ENCODE peak calls at places on chromosomes 2 and 18, in eight cellular contexts. One of them, this sample, is unnamed.

GRCh38 chr2:235960716-235961640 is 207.2 kb downstream of the GBX2 start:
- DNase-seq in NT2/D1: no peak
- DNase-seq in upper lobe of right lung: no peak
- DNase-seq in heart right ventricle: no peak
- DNase-seq in adrenal gland: no peak
- DNase-seq in HCT116: no peak
- DNase-seq in T-helper 17 cell: no peak
- DNase-seq in right lobe of liver: no peak
- DNase-seq in this sample: no peak

GRCh38 chr2:1729264-1729663 is 15.1 kb downstream of the PXDN start:
- DNase-seq in T-helper 17 cell: no peak
- DNase-seq in adrenal gland: no peak
- DNase-seq in NT2/D1: no peak
- DNase-seq in HCT116: no peak
- DNase-seq in upper lobe of right lung: no peak
- DNase-seq in heart right ventricle: no peak
- DNase-seq in right lobe of liver: no peak
- DNase-seq in this sample: no peak

GRCh38 chr18:8260319-8260718 is 348.9 kb upstream of the RAB12 start:
- DNase-seq in T-helper 17 cell: no peak
- DNase-seq in right lobe of liver: no peak
- DNase-seq in heart right ventricle: no peak
- DNase-seq in NT2/D1: peak; percentile 11
- DNase-seq in upper lobe of right lung: no peak
- DNase-seq in HCT116: no peak
- DNase-seq in adrenal gland: no peak
- DNase-seq in this sample: no peak

GRCh38 chr2:63926800-63927199 is 85.1 kb downstream of the UGP2 start:
- DNase-seq in T-helper 17 cell: no peak
- DNase-seq in right lobe of liver: no peak
- DNase-seq in upper lobe of right lung: no peak
- DNase-seq in adrenal gland: no peak
- DNase-seq in heart right ventricle: no peak
- DNase-seq in NT2/D1: peak; percentile 35
- DNase-seq in HCT116: no peak
- DNase-seq in this sample: no peak

GRCh38 chr2:55923091-55923977 is at the start of gene EFEMP1:
- DNase-seq in HCT116: no peak
- DNase-seq in adrenal gland: no peak
- DNase-seq in heart right ventricle: peak; percentile 64
- DNase-seq in NT2/D1: peak; percentile 57
- DNase-seq in upper lobe of right lung: peak; percentile 91
- DNase-seq in T-helper 17 cell: no peak
- DNase-seq in right lobe of liver: peak; percentile 57
- DNase-seq in this sample: peak; percentile 82

GRCh38 chr2:54723300-54724149 is at the start of gene EML6:
- DNase-seq in heart right ventricle: peak; percentile 97
- DNase-seq in adrenal gland: peak; percentile 99
- DNase-seq in NT2/D1: peak; percentile 98
- DNase-seq in HCT116: peak; percentile 96
- DNase-seq in upper lobe of right lung: peak; percentile 99
- DNase-seq in T-helper 17 cell: peak; percentile 99
- DNase-seq in right lobe of liver: peak; percentile 99
- DNase-seq in this sample: peak; percentile 99

GRCh38 chr2:31205186-31205585 is 12.1 kb downstream of the CAPN14 start:
- DNase-seq in upper lobe of right lung: no peak
- DNase-seq in heart right ventricle: no peak
- DNase-seq in right lobe of liver: no peak
- DNase-seq in HCT116: no peak
- DNase-seq in T-helper 17 cell: no peak
- DNase-seq in adrenal gland: no peak
- DNase-seq in NT2/D1: no peak
- DNase-seq in this sample: no peak

GRCh38 chr18:35927431-35927830 is 45.0 kb upstream of the RMP24 start:
- DNase-seq in T-helper 17 cell: no peak
- DNase-seq in right lobe of liver: no peak
- DNase-seq in upper lobe of right lung: no peak
- DNase-seq in heart right ventricle: no peak
- DNase-seq in adrenal gland: no peak
- DNase-seq in HCT116: no peak
- DNase-seq in NT2/D1: no peak
- DNase-seq in this sample: no peak

GRCh38 chr2:85933753-85934594 is 45.2 kb upstream of the ST3GAL5 start:
- DNase-seq in T-helper 17 cell: no peak
- DNase-seq in right lobe of liver: no peak
- DNase-seq in heart right ventricle: no peak
- DNase-seq in NT2/D1: no peak
- DNase-seq in upper lobe of right lung: no peak
- DNase-seq in HCT116: no peak
- DNase-seq in adrenal gland: peak; percentile 81
- DNase-seq in this sample: no peak

GRCh38 chr18:36850527-36851201 is 21.7 kb downstream of the KIAA1328 start:
- DNase-seq in right lobe of liver: no peak
- DNase-seq in upper lobe of right lung: no peak
- DNase-seq in heart right ventricle: no peak
- DNase-seq in HCT116: peak; percentile 4
- DNase-seq in adrenal gland: peak; percentile 53
- DNase-seq in NT2/D1: no peak
- DNase-seq in T-helper 17 cell: no peak
- DNase-seq in this sample: no peak

GRCh38 chr2:689877-690510 is 12.8 kb upstream of the TMEM18 start:
- DNase-seq in adrenal gland: no peak
- DNase-seq in NT2/D1: no peak
- DNase-seq in upper lobe of right lung: no peak
- DNase-seq in T-helper 17 cell: no peak
- DNase-seq in right lobe of liver: no peak
- DNase-seq in HCT116: no peak
- DNase-seq in heart right ventricle: no peak
- DNase-seq in this sample: no peak

GRCh38 chr2:690799-691198 is 13.6 kb upstream of the TMEM18 start:
- DNase-seq in heart right ventricle: no peak
- DNase-seq in HCT116: no peak
- DNase-seq in right lobe of liver: no peak
- DNase-seq in upper lobe of right lung: no peak
- DNase-seq in adrenal gland: no peak
- DNase-seq in NT2/D1: no peak
- DNase-seq in T-helper 17 cell: no peak
- DNase-seq in this sample: no peak

GRCh38 chr2:688504-689076 is 11.4 kb upstream of the TMEM18 start:
- DNase-seq in HCT116: no peak
- DNase-seq in upper lobe of right lung: no peak
- DNase-seq in right lobe of liver: no peak
- DNase-seq in NT2/D1: no peak
- DNase-seq in T-helper 17 cell: no peak
- DNase-seq in adrenal gland: no peak
- DNase-seq in heart right ventricle: no peak
- DNase-seq in this sample: no peak

DNA sequence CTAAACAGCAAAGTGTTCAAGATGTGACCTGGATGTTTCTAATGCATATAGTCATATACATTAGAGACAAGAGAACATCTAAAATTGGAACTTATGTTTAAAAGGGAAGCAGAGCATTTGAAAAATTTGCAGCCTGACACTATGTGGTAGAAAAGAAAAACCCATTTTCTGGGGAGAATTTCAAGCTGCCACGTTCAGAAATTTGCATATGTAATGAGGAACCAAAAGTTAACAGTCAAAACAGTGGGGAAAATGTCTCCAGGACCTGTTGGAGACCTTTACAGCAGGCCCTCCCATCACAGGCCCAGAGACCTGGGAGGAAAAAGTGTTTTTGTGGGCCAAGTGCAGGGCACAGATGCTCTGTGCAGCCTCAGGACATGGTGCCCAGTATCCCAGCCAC is 8.2 kb upstream of the TMEM18 start:
- DNase-seq in HCT116: no peak
- DNase-seq in heart right ventricle: no peak
- DNase-seq in right lobe of liver: no peak
- DNase-seq in NT2/D1: no peak
- DNase-seq in adrenal gland: no peak
- DNase-seq in T-helper 17 cell: no peak
- DNase-seq in upper lobe of right lung: no peak
- DNase-seq in this sample: no peak
- H3K9me3 ChIP-seq in HCT116: no peaks in the 10 kb centered on the region
- H3K9me3 ChIP-seq in heart right ventricle: peaks cover 20% of the 10 kb centered on the region
- H3K9me3 ChIP-seq in right lobe of liver: no peaks in the 10 kb centered on the region
- H3K9me3 ChIP-seq in NT2/D1: peaks cover 36% of the 10 kb centered on the region
- H3K9me3 ChIP-seq in adrenal gland: peaks cover 5% of the 10 kb centered on the region
- H3K9me3 ChIP-seq in T-helper 17 cell: no peaks in the 10 kb centered on the region
- H3K9me3 ChIP-seq in upper lobe of right lung: no peaks in the 10 kb centered on the region
- H3K9me3 ChIP-seq in this sample: no peaks in the 10 kb centered on the region

DNA sequence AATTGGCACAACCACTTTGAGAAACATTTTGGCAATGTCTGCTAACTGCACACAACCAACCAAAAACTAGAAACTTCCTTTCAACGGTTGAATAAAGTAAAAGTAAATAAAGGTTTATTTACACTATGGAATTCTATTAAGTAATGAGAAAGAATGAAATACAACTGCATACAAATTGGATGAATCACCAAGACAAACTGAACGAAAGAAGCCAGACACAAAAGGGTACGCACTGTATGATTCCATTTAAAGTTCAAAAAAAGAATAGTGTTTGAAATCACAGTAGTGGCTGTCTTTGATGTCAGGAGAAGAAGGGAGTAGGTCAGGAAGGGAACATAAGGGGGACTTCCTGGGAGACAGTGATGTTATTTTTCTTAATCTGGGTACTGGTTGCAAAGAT is 46.5 kb upstream of the SULT1C3 start:
- DNase-seq in heart right ventricle: no peak
- DNase-seq in T-helper 17 cell: no peak
- DNase-seq in right lobe of liver: no peak
- DNase-seq in HCT116: no peak
- DNase-seq in NT2/D1: no peak
- DNase-seq in adrenal gland: no peak
- DNase-seq in upper lobe of right lung: no peak
- DNase-seq in this sample: no peak
- H3K9me3 ChIP-seq in heart right ventricle: peaks cover 9% of the 10 kb centered on the region
- H3K9me3 ChIP-seq in T-helper 17 cell: no peaks in the 10 kb centered on the region
- H3K9me3 ChIP-seq in right lobe of liver: no peaks in the 10 kb centered on the region
- H3K9me3 ChIP-seq in HCT116: no peaks in the 10 kb centered on the region
- H3K9me3 ChIP-seq in NT2/D1: no peaks in the 10 kb centered on the region
- H3K9me3 ChIP-seq in adrenal gland: no peaks in the 10 kb centered on the region
- H3K9me3 ChIP-seq in upper lobe of right lung: no peaks in the 10 kb centered on the region
- H3K9me3 ChIP-seq in this sample: no peaks in the 10 kb centered on the region

GRCh38 chr18:72181241-72181764 is 362.8 kb downstream of the CBLN2 start:
- DNase-seq in right lobe of liver: no peak
- DNase-seq in NT2/D1: no peak
- DNase-seq in upper lobe of right lung: no peak
- DNase-seq in heart right ventricle: no peak
- DNase-seq in T-helper 17 cell: no peak
- DNase-seq in adrenal gland: no peak
- DNase-seq in HCT116: no peak
- DNase-seq in this sample: no peak
- H3K9me3 ChIP-seq in right lobe of liver: no peaks in the 10 kb centered on the region
- H3K9me3 ChIP-seq in NT2/D1: no peaks in the 10 kb centered on the region
- H3K9me3 ChIP-seq in upper lobe of right lung: no peaks in the 10 kb centered on the region
- H3K9me3 ChIP-seq in heart right ventricle: peaks cover 12% of the 10 kb centered on the region
- H3K9me3 ChIP-seq in T-helper 17 cell: no peaks in the 10 kb centered on the region
- H3K9me3 ChIP-seq in adrenal gland: no peaks in the 10 kb centered on the region
- H3K9me3 ChIP-seq in HCT116: peaks cover 33% of the 10 kb centered on the region
- H3K9me3 ChIP-seq in this sample: no peaks in the 10 kb centered on the region

GRCh38 chr2:45001629-45002385 is 7.4 kb downstream of the SIX2 start:
- DNase-seq in right lobe of liver: no peak
- DNase-seq in heart right ventricle: no peak
- DNase-seq in T-helper 17 cell: no peak
- DNase-seq in adrenal gland: no peak
- DNase-seq in HCT116: no peak
- DNase-seq in NT2/D1: no peak
- DNase-seq in upper lobe of right lung: no peak
- DNase-seq in this sample: no peak
- H3K9me3 ChIP-seq in right lobe of liver: no peaks in the 10 kb centered on the region
- H3K9me3 ChIP-seq in heart right ventricle: no peaks in the 10 kb centered on the region
- H3K9me3 ChIP-seq in T-helper 17 cell: no peaks in the 10 kb centered on the region
- H3K9me3 ChIP-seq in adrenal gland: no peaks in the 10 kb centered on the region
- H3K9me3 ChIP-seq in HCT116: no peaks in the 10 kb centered on the region
- H3K9me3 ChIP-seq in NT2/D1: no peaks in the 10 kb centered on the region
- H3K9me3 ChIP-seq in upper lobe of right lung: no peaks in the 10 kb centered on the region
- H3K9me3 ChIP-seq in this sample: no peaks in the 10 kb centered on the region

GRCh38 chr18:78899241-78899640 is 80.4 kb upstream of the SALL3 start:
- DNase-seq in NT2/D1: no peak
- DNase-seq in HCT116: no peak
- DNase-seq in adrenal gland: no peak
- DNase-seq in heart right ventricle: no peak
- DNase-seq in T-helper 17 cell: no peak
- DNase-seq in right lobe of liver: no peak
- DNase-seq in upper lobe of right lung: no peak
- DNase-seq in this sample: no peak
- H3K9me3 ChIP-seq in NT2/D1: peaks cover 20% of the 10 kb centered on the region
- H3K9me3 ChIP-seq in HCT116: no peaks in the 10 kb centered on the region
- H3K9me3 ChIP-seq in adrenal gland: no peaks in the 10 kb centered on the region
- H3K9me3 ChIP-seq in heart right ventricle: no peaks in the 10 kb centered on the region
- H3K9me3 ChIP-seq in T-helper 17 cell: no peaks in the 10 kb centered on the region
- H3K9me3 ChIP-seq in right lobe of liver: no peaks in the 10 kb centered on the region
- H3K9me3 ChIP-seq in upper lobe of right lung: no peaks in the 10 kb centered on the region
- H3K9me3 ChIP-seq in this sample: no peaks in the 10 kb centered on the region

GRCh38 chr2:241105641-241106040 is 3.6 kb upstream of the MTERF4 start:
- DNase-seq in NT2/D1: no peak
- DNase-seq in right lobe of liver: no peak
- DNase-seq in upper lobe of right lung: no peak
- DNase-seq in adrenal gland: peak; percentile 47
- DNase-seq in T-helper 17 cell: no peak
- DNase-seq in HCT116: no peak
- DNase-seq in heart right ventricle: no peak
- DNase-seq in this sample: no peak
- H3K9me3 ChIP-seq in NT2/D1: no peaks in the 10 kb centered on the region
- H3K9me3 ChIP-seq in right lobe of liver: no peaks in the 10 kb centered on the region
- H3K9me3 ChIP-seq in upper lobe of right lung: no peaks in the 10 kb centered on the region
- H3K9me3 ChIP-seq in adrenal gland: no peaks in the 10 kb centered on the region
- H3K9me3 ChIP-seq in T-helper 17 cell: no peaks in the 10 kb centered on the region
- H3K9me3 ChIP-seq in HCT116: no peaks in the 10 kb centered on the region
- H3K9me3 ChIP-seq in heart right ventricle: no peaks in the 10 kb centered on the region
- H3K9me3 ChIP-seq in this sample: no peaks in the 10 kb centered on the region

GRCh38 chr2:27591745-27592144 is 8.9 kb downstream of the ZNF512 start:
- DNase-seq in right lobe of liver: no peak
- DNase-seq in adrenal gland: no peak
- DNase-seq in T-helper 17 cell: no peak
- DNase-seq in HCT116: no peak
- DNase-seq in heart right ventricle: no peak
- DNase-seq in upper lobe of right lung: no peak
- DNase-seq in NT2/D1: no peak
- DNase-seq in this sample: no peak
- H3K9me3 ChIP-seq in right lobe of liver: no peaks in the 10 kb centered on the region
- H3K9me3 ChIP-seq in adrenal gland: peaks cover 21% of the 10 kb centered on the region
- H3K9me3 ChIP-seq in T-helper 17 cell: peaks cover 3% of the 10 kb centered on the region
- H3K9me3 ChIP-seq in HCT116: peaks cover 4% of the 10 kb centered on the region
- H3K9me3 ChIP-seq in heart right ventricle: peaks cover 65% of the 10 kb centered on the region
- H3K9me3 ChIP-seq in upper lobe of right lung: peaks cover 9% of the 10 kb centered on the region
- H3K9me3 ChIP-seq in NT2/D1: peaks cover 72% of the 10 kb centered on the region
- H3K9me3 ChIP-seq in this sample: peaks cover 24% of the 10 kb centered on the region

GRCh38 chr2:179655627-179656026 is 205.8 kb downstream of the ZNF385B start:
- DNase-seq in upper lobe of right lung: no peak
- DNase-seq in heart right ventricle: no peak
- DNase-seq in T-helper 17 cell: no peak
- DNase-seq in HCT116: no peak
- DNase-seq in NT2/D1: no peak
- DNase-seq in adrenal gland: no peak
- DNase-seq in right lobe of liver: no peak
- DNase-seq in this sample: no peak

GRCh38 chr2:179652296-179652695 is 209.1 kb downstream of the ZNF385B start:
- DNase-seq in right lobe of liver: no peak
- DNase-seq in NT2/D1: no peak
- DNase-seq in T-helper 17 cell: no peak
- DNase-seq in upper lobe of right lung: no peak
- DNase-seq in heart right ventricle: no peak
- DNase-seq in HCT116: no peak
- DNase-seq in adrenal gland: no peak
- DNase-seq in this sample: no peak

GRCh38 chr2:179661986-179662385 is 199.4 kb downstream of the ZNF385B start:
- DNase-seq in T-helper 17 cell: no peak
- DNase-seq in HCT116: no peak
- DNase-seq in adrenal gland: no peak
- DNase-seq in heart right ventricle: no peak
- DNase-seq in right lobe of liver: no peak
- DNase-seq in NT2/D1: no peak
- DNase-seq in upper lobe of right lung: no peak
- DNase-seq in this sample: no peak

GRCh38 chr2:179657068-179657467 is 204.3 kb downstream of the ZNF385B start:
- DNase-seq in right lobe of liver: no peak
- DNase-seq in adrenal gland: no peak
- DNase-seq in HCT116: no peak
- DNase-seq in NT2/D1: no peak
- DNase-seq in heart right ventricle: no peak
- DNase-seq in T-helper 17 cell: no peak
- DNase-seq in upper lobe of right lung: no peak
- DNase-seq in this sample: no peak
- H3K9me3 ChIP-seq in right lobe of liver: no peaks in the 10 kb centered on the region
- H3K9me3 ChIP-seq in adrenal gland: no peaks in the 10 kb centered on the region
- H3K9me3 ChIP-seq in HCT116: no peaks in the 10 kb centered on the region
- H3K9me3 ChIP-seq in NT2/D1: no peaks in the 10 kb centered on the region
- H3K9me3 ChIP-seq in heart right ventricle: no peaks in the 10 kb centered on the region
- H3K9me3 ChIP-seq in T-helper 17 cell: no peaks in the 10 kb centered on the region
- H3K9me3 ChIP-seq in upper lobe of right lung: no peaks in the 10 kb centered on the region
- H3K9me3 ChIP-seq in this sample: no peaks in the 10 kb centered on the region